ENCODE peak calls at places on chromosomes 16 and 17, in seven cellular contexts. S is upper lobe of right lung; F is IMR-90; L is neural progenitor cell; R is aorta; D is AG04450; J is CD4-positive, CD25-positive, alpha-beta regulatory T cell. W is an unnamed sample.

GRCh38 chr17:56203430-56203829 is 50.2 kb downstream of the ANKFN1 start:
- DNase-seq in S (no peak), F (no peak), L (no peak), R (no peak), D (no peak), J (peak; percentile 5), W (no peak)

GRCh38 chr17:81928497-81929252 is 1.1 kb upstream of the MAFG start:
- DNase-seq in S (no peak), F (no peak), L (no peak), R (peak; percentile 77), D (no peak), J (no peak), W (no peak)

GRCh38 chr17:49723423-49723822 is 15.7 kb upstream of the SLC35B1 start:
- DNase-seq in S (no peak), F (no peak), L (no peak), R (no peak), D (no peak), J (no peak), W (no peak)

GRCh38 chr16:71303938-71304337 is 14.7 kb upstream of the CMTR2 start:
- DNase-seq in S (no peak), F (peak; percentile 4), L (no peak), R (no peak), D (no peak), J (no peak), W (no peak)

GRCh38 chr17:36632916-36633846 is 31.8 kb downstream of the MRM1 start:
- DNase-seq in S (no peak), F (no peak), L (peak; percentile 51), R (no peak), D (no peak), J (no peak), W (no peak)

GRCh38 chr16:81284995-81285600 is 29.7 kb upstream of the GAN start:
- DNase-seq in S (no peak), F (no peak), L (no peak), R (peak; percentile 35), D (no peak), J (no peak), W (no peak)

GRCh38 chr16:58507963-58508670 is 7.2 kb upstream of the SETD6 start:
- DNase-seq in S (no peak), F (no peak), L (no peak), R (peak; percentile 47), D (no peak), J (no peak), W (no peak)

GRCh38 chr16:16150117-16150877 is 73.0 kb downstream of the ABCC6 start:
- DNase-seq in S (no peak), F (peak; percentile 76), L (no peak), R (peak; percentile 84), D (peak; percentile 73), J (no peak), W (no peak)

GRCh38 chr17:72763981-72764380 is 328.5 kb downstream of the SLC39A11 start:
- DNase-seq in S (no peak), F (no peak), L (no peak), R (no peak), D (no peak), J (no peak), W (no peak)

GRCh38 chr17:9307313-9307998 is 268.2 kb downstream of the STX8 start:
- DNase-seq in S (no peak), F (peak; percentile 22), L (peak; percentile 24), R (no peak), D (no peak), J (no peak), W (no peak)

GRCh38 chr16:25838724-25839186 is 147.0 kb downstream of the HS3ST4 start:
- DNase-seq in S (no peak), F (peak; percentile 41), L (peak; percentile 86), R (no peak), D (peak; percentile 13), J (peak; percentile 53), W (peak; percentile 8)
- H3K27me3 ChIP-seq in S (no peaks in the 10 kb centered on the region), F (no peaks in the 10 kb centered on the region), L (no peaks in the 10 kb centered on the region), R (no peaks in the 10 kb centered on the region), D (no peaks in the 10 kb centered on the region), J (peaks cover 6% of the 10 kb centered on the region), W (no peaks in the 10 kb centered on the region)

GRCh38 chr17:40443988-40444899 is 994 bp downstream of the IGFBP4 start:
- DNase-seq in S (no peak), F (peak; percentile 19), L (no peak), R (no peak), D (no peak), J (peak; percentile 20), W (peak; percentile 4)

GRCh38 chr17:40447148-40447644 is 3.9 kb downstream of the IGFBP4 start:
- DNase-seq in S (no peak), F (no peak), L (no peak), R (no peak), D (no peak), J (no peak), W (no peak)

GRCh38 chr17:40443196-40443987 is at the start of gene IGFBP4:
- DNase-seq in S (peak; percentile 93), F (peak; percentile 71), L (peak; percentile 94), R (peak; percentile 94), D (no peak), J (peak; percentile 70), W (peak; percentile 36)

GRCh38 chr17:40448213-40448638 is 5.0 kb downstream of the IGFBP4 start:
- DNase-seq in S (no peak), F (peak; percentile 23), L (no peak), R (no peak), D (no peak), J (no peak), W (no peak)

GRCh38 chr17:40445769-40446468 is 2.7 kb downstream of the IGFBP4 start:
- DNase-seq in S (no peak), F (peak; percentile 27), L (no peak), R (no peak), D (no peak), J (no peak), W (no peak)
- H3K4me3 ChIP-seq in S (peak overlapping the region; percentile 81), F (peak overlapping the region; percentile 98), L (no peak overlapping the region), R (no peak overlapping the region), D (peak overlapping the region; percentile 98), J (no peak overlapping the region), W (no peak overlapping the region)

GRCh38 chr16:86496262-86496928 is 13.9 kb upstream of the FOXF1 start:
- DNase-seq in S (no peak), F (no peak), L (peak; percentile 21), R (peak; percentile 74), D (no peak), J (no peak), W (no peak)
- H3K27me3 ChIP-seq in S (peaks cover 96% of the 10 kb centered on the region), F (no peaks in the 10 kb centered on the region), L (peaks cover 100% of the 10 kb centered on the region), R (no peaks in the 10 kb centered on the region), D (no peaks in the 10 kb centered on the region), J (peaks cover 24% of the 10 kb centered on the region), W (peaks cover 45% of the 10 kb centered on the region)

GRCh38 chr17:78986048-78986648 is 6.4 kb upstream of the LGALS3BP start:
- DNase-seq in S (no peak), F (peak; percentile 39), L (no peak), R (no peak), D (no peak), J (peak; percentile 61), W (no peak)
- H3K4me3 ChIP-seq in S (peak overlapping the region; percentile 44), F (no peak overlapping the region), L (no peak overlapping the region), R (no peak overlapping the region), D (no peak overlapping the region), J (peak overlapping the region; percentile 35), W (no peak overlapping the region)